ENCODE peak calls at places on chromosome 20, in nine cellular contexts. O, D, T, Z, G, H, Y, K and R are unnamed samples.

GRCh38 chr20:62914970-62915457 is 11.3 kb downstream of the DIDO1 start:
- DNase-seq in O (peak), D (peak), T (no peak), Z (peak), G (peak), H (peak), Y (peak), K (peak), R (no peak)

GRCh38 chr20:51767018-51767866 is 948 bp downstream of the ATP9A start:
- DNase-seq in O (no peak), D (peak), T (no peak), Z (peak), G (peak), H (peak), Y (peak), K (peak), R (peak)

GRCh38 chr20:29741894-29742698 is 1515.4 kb upstream of the DEFB115 start:
- DNase-seq in O (no peak), D (no peak), T (no peak), Z (no peak), G (no peak), H (no peak), Y (peak), K (no peak), R (no peak)

GRCh38 chr20:62617711-62618483 is 24.4 kb upstream of the SLCO4A1 start:
- DNase-seq in O (no peak), D (no peak), T (no peak), Z (peak), G (no peak), H (no peak), Y (no peak), K (no peak), R (peak)

GRCh38 chr20:52031574-52032303 is 159.8 kb downstream of the ZFP64 start:
- DNase-seq in O (no peak), D (no peak), T (no peak), Z (peak), G (no peak), H (peak), Y (no peak), K (no peak), R (peak)

GRCh38 chr20:54133434-54134427 is 40.1 kb downstream of the CYP24A1 start:
- DNase-seq in O (no peak), D (no peak), T (no peak), Z (peak), G (peak), H (peak), Y (no peak), K (peak), R (peak)

GRCh38 chr20:23097636-23098580 is 11.8 kb upstream of the CD93 start:
- DNase-seq in O (no peak), D (no peak), T (no peak), Z (no peak), G (no peak), H (no peak), Y (no peak), K (no peak), R (no peak)

GRCh38 chr20:35773154-35773751 is 1.4 kb downstream of the PHF20 start:
- DNase-seq in O (peak), D (no peak), T (peak), Z (no peak), G (peak), H (peak), Y (no peak), K (no peak), R (peak)

GRCh38 chr20:24487648-24488047 is 18.2 kb downstream of the SYNDIG1 start:
- DNase-seq in O (no peak), D (no peak), T (no peak), Z (no peak), G (no peak), H (no peak), Y (no peak), K (no peak), R (no peak)

GRCh38 chr20:61113731-61114130 is 138.3 kb upstream of the CDH4 start:
- DNase-seq in O (no peak), D (no peak), T (no peak), Z (no peak), G (no peak), H (no peak), Y (no peak), K (no peak), R (no peak)

GRCh38 chr20:21702553-21703467 is 2.7 kb upstream of the PAX1 start:
- DNase-seq in O (no peak), D (peak), T (no peak), Z (peak), G (peak), H (peak), Y (peak), K (peak), R (no peak)

GRCh38 chr20:63154395-63154794 is 61.5 kb downstream of the YTHDF1 start:
- DNase-seq in O (no peak), D (no peak), T (no peak), Z (no peak), G (no peak), H (no peak), Y (no peak), K (no peak), R (no peak)

GRCh38 chr20:46056970-46057855 is 28.2 kb downstream of the SLC12A5 start:
- DNase-seq in O (peak), D (peak), T (no peak), Z (no peak), G (peak), H (peak), Y (no peak), K (peak), R (no peak)

GRCh38 chr20:23649830-23650417 is 12.2 kb upstream of the CST3 start:
- DNase-seq in O (no peak), D (no peak), T (no peak), Z (peak), G (no peak), H (no peak), Y (no peak), K (no peak), R (no peak)

GRCh38 chr20:62635852-62636251 is 6.5 kb upstream of the SLCO4A1 start:
- DNase-seq in O (no peak), D (no peak), T (no peak), Z (no peak), G (no peak), H (no peak), Y (no peak), K (no peak), R (no peak)

GRCh38 chr20:38298768-38299288 is 5.1 kb upstream of the BPI start:
- DNase-seq in O (no peak), D (no peak), T (no peak), Z (no peak), G (no peak), H (peak), Y (peak), K (peak), R (no peak)

GRCh38 chr20:5189917-5190316 is 63.1 kb downstream of the CDS2 start:
- DNase-seq in O (no peak), D (no peak), T (no peak), Z (no peak), G (no peak), H (no peak), Y (no peak), K (no peak), R (no peak)
- H3K9ac ChIP-seq in O (no peak), D (no peak), T (no peak), Z (no peak), G (no peak), H (no peak), Y (no peak), K (no peak), R (no peak)

DNA sequence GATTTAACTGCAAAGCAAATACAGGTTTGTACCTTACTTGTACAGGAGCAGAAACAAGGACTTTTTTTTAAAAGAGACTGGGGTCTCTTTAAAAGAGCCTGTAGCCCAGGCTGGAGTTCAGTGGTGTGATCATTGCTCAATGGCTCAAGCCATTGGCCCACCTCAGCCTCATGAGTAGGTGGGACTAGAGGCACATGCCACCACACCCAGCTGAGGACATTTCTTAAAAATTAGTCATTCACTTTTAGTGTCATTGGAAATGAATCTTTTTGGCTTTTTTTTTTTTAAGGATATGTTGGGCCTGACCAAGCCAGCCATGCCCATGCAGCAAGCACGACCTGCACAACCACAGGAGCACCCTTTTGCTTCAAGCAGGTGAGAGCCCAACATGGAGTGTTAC is 16.9 kb downstream of the SEC23B start:
- DNase-seq in O (no peak), D (no peak), T (no peak), Z (no peak), G (no peak), H (peak), Y (no peak), K (peak), R (peak)
- H3K4me2 ChIP-seq in O (no peak), D (no peak), T (no peak), Z (no peak), G (no peak), H (peak), Y (no peak), K (peak), R (peak)

DNA sequence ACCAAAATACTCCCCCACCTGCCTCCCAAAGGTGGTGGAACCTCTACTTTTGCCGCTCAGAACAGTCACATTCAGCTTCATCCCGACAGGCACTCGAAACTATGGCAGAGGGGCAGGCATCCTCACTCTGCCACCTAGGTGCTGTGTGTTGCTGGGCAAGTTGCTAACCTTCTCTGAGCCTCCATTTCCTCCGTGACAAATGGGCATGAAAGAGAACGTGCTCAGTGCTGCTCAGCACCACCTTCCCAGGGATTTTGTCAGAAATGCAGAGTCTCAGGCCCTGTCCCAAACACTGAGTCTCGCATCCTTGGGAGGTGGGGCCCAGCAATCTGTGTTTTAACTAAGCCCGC is 18.1 kb downstream of the ANKRD60 start:
- DNase-seq in O (no peak), D (no peak), T (no peak), Z (no peak), G (no peak), H (no peak), Y (no peak), K (no peak), R (no peak)
- H2AFZ ChIP-seq in O (no peak), D (no peak), T (no peak), Z (no peak), G (no peak), H (no peak), Y (no peak), K (no peak), R (peak)

GRCh38 chr20:18166939-18167338 is 29.3 kb downstream of the KAT14 start:
- DNase-seq in O (no peak), D (no peak), T (no peak), Z (no peak), G (no peak), H (no peak), Y (no peak), K (no peak), R (no peak)
- H3K9ac ChIP-seq in O (no peak), D (no peak), T (no peak), Z (no peak), G (no peak), H (no peak), Y (no peak), K (no peak), R (no peak)

DNA sequence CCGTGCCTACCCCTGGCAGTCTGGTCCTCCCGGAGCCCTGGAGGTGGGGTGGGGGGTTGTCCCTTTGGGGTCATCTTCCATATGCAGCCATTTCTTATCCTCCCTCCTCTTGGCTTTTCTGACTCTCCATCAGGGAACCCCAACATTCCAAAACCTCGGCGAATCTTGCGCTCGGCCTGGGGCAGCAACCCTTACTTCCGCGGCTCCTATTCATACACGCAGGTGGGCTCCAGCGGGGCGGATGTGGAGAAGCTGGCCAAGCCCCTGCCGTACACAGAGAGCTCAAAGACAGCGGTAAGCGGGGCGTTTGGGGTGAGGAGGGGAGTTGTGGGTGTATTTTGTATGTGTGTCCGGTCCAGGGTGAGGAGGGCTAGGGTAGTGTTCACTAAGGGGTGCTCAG is 168.0 kb upstream of the RNF24 start:
- DNase-seq in O (no peak), D (no peak), T (no peak), Z (no peak), G (no peak), H (no peak), Y (no peak), K (no peak), R (no peak)
- H3K4me2 ChIP-seq in O (no peak), D (no peak), T (no peak), Z (no peak), G (no peak), H (no peak), Y (no peak), K (no peak), R (no peak)

DNA sequence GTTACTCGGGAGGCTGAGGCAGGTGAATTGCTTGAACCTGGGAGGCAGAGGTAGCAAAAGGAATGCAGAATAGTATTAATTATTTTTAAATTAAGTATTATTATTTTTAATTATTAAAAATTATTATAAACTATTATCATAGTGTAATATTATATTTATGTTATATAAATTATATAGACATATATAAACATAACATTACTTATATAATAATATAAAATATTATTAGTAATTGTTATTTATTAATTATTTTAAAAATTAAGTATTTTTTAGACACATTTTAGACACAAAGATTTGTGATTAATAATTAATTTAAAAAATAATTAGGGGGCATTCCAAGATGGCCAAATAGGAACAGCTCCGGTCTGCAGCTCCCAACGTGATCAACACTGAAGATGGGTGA is 31.7 kb upstream of the TGM3 start:
- DNase-seq in O (no peak), D (no peak), T (no peak), Z (no peak), G (no peak), H (no peak), Y (no peak), K (no peak), R (no peak)
- H2AFZ ChIP-seq in O (no peak), D (no peak), T (no peak), Z (no peak), G (peak), H (no peak), Y (no peak), K (no peak), R (no peak)

DNA sequence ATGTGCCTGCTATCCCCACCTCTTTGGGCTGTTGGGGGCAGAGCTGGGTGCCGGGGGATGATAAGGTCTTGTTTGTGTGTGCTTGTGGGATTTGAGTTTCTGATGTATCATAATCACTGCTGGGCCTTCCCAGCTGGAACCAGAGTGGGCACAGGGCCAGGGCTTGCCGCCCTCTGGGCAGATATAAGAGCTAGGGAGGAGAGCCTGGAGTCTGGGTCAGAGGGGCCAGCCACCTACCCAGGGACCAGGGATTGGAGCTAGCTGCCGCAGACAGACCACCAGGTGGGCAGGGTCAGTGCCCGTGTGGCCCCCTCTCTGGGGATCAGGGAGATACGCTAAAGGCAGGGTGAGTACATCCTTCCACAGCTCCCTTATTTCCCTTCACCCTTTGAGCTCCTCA is 3.1 kb upstream of the TLDC2 start:
- DNase-seq in O (no peak), D (no peak), T (no peak), Z (no peak), G (no peak), H (no peak), Y (peak), K (no peak), R (no peak)
- H3K9ac ChIP-seq in O (no peak), D (no peak), T (no peak), Z (no peak), G (no peak), H (no peak), Y (no peak), K (no peak), R (no peak)

DNA sequence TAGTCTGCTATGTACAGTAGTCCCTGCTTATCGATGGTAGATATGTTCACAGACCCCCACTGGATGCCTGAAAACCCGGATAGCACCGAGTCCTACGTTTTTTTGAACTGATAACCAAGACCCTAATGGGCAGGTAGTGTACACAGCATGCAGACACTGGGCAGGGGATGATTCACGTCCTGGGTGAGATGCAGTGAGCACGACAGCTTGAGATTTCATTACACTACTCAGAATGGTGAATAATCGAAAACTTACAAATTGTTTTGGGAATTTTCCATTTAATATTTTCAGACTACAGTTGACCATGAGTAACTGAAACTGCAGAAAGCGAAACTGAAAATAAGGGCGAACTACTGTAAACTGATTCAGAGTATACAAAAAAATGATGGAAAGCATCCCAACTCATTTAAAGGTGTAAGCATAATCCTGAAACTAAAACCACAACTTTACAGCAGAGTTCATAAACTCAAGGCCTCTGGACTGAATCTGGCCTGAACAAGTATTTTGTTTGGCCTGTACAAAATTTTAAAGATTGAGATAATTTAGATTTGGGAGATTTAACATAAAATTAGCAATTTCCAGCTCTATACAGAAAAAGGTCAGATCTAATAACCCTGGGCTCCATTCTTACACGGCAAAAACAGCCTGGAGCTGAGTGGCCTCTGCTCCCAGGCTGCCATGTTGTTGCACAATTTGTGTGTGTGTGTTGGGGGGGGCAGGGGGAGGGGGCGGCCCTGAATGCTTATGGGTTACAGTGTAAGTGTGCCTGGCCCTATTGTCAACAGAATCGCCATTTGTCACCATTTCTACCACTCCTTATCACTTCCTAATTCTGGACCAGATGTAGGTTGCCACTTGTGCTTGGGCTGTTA is 34.9 kb downstream of the RNF24 start:
- DNase-seq in O (peak), D (no peak), T (no peak), Z (peak), G (no peak), H (peak), Y (peak), K (peak), R (peak)
- H3K4me2 ChIP-seq in O (peak), D (peak), T (peak), Z (peak), G (no peak), H (peak), Y (peak), K (peak), R (peak)